ENCODE peak calls at places on chromosome 5, in seven cellular contexts. U, K, S, O, H, B and L are unnamed samples.

GRCh38 chr5:58985311-58985710 is 402.4 kb downstream of the RAB3C start:
- DNase-seq in H (no peak), B (no peak), S (no peak), U (no peak), O (no peak), K (no peak), L (no peak)

GRCh38 chr5:58127132-58127485 is 332.8 kb downstream of the PLK2 start:
- DNase-seq in U (no peak), O (no peak), B (no peak), S (no peak), H (no peak), K (no peak), L (no peak)

GRCh38 chr5:78638973-78639669 is 9.5 kb downstream of the LHFPL2 start:
- DNase-seq in K (no peak), B (no peak), H (no peak), S (no peak), U (no peak), O (no peak), L (no peak)

GRCh38 chr5:1137567-1138444 is 25.9 kb upstream of the SLC12A7 start:
- DNase-seq in K (peak), S (no peak), B (no peak), H (no peak), O (no peak), U (no peak), L (peak)

GRCh38 chr5:125575561-125576504 is 829.4 kb upstream of the ZNF608 start:
- DNase-seq in K (no peak), U (no peak), O (no peak), H (peak), B (no peak), S (peak), L (no peak)

GRCh38 chr5:96344678-96345612 is 88.1 kb downstream of the PCSK1 start:
- DNase-seq in O (peak), H (peak), U (peak), B (no peak), S (peak), K (no peak), L (peak)

GRCh38 chr5:13745508-13745907 is 199.0 kb downstream of the DNAH5 start:
- DNase-seq in U (peak), H (no peak), K (no peak), O (peak), B (no peak), S (no peak), L (no peak)

GRCh38 chr5:103369125-103370120 is 110.9 kb downstream of the MACIR start:
- DNase-seq in U (no peak), O (no peak), K (no peak), H (no peak), S (no peak), B (no peak), L (no peak)

GRCh38 chr5:96207420-96207819 is 225.6 kb downstream of the PCSK1 start:
- DNase-seq in K (no peak), O (no peak), S (no peak), B (no peak), U (no peak), H (no peak), L (no peak)

GRCh38 chr5:140003519-140003918 is 39.6 kb downstream of the NRG2 start:
- DNase-seq in S (no peak), B (no peak), U (no peak), K (no peak), H (no peak), O (no peak), L (no peak)

GRCh38 chr5:9348296-9348996 is 197.4 kb downstream of the SEMA5A start:
- DNase-seq in B (no peak), H (no peak), S (no peak), O (no peak), K (no peak), U (no peak), L (no peak)

GRCh38 chr5:96614110-96614691 is 48.0 kb upstream of the CAST start:
- DNase-seq in O (peak), U (peak), S (peak), K (no peak), H (peak), B (no peak), L (peak)

GRCh38 chr5:93188876-93189485 is 392.0 kb downstream of the NR2F1-AS1 start:
- DNase-seq in S (no peak), U (no peak), H (no peak), O (no peak), K (no peak), B (no peak), L (no peak)

GRCh38 chr5:131324311-131324710 is 60.5 kb downstream of the CDC42SE2 start:
- DNase-seq in B (no peak), K (no peak), O (no peak), H (no peak), U (no peak), S (no peak), L (no peak)

GRCh38 chr5:122182491-122182921 is 53.2 kb downstream of the ZNF474 start:
- DNase-seq in S (no peak), O (no peak), H (peak), B (peak), U (peak), K (no peak), L (no peak)

GRCh38 chr5:88806338-88806737 is 76.6 kb downstream of the MEF2C start:
- DNase-seq in B (no peak), U (no peak), H (no peak), K (no peak), S (no peak), O (no peak), L (no peak)

GRCh38 chr5:103249068-103249467 is 9.5 kb upstream of the MACIR start:
- DNase-seq in U (no peak), H (no peak), S (no peak), K (no peak), B (no peak), O (no peak), L (no peak)

GRCh38 chr5:13993926-13994325 is 49.4 kb upstream of the DNAH5 start:
- DNase-seq in H (no peak), O (no peak), B (no peak), S (no peak), U (no peak), K (no peak), L (no peak)

GRCh38 chr5:148393390-148393741 is 9.6 kb downstream of the FBXO38 start:
- DNase-seq in O (peak), U (no peak), S (no peak), H (no peak), K (no peak), B (no peak), L (no peak)

GRCh38 chr5:132557425-132557805 is 638 bp downstream of the RAD50 start:
- DNase-seq in B (no peak), K (no peak), H (peak), O (peak), S (peak), U (no peak), L (peak)

GRCh38 chr5:174618589-174618988 is 105.8 kb upstream of the MSX2 start:
- DNase-seq in H (no peak), K (no peak), O (no peak), U (no peak), B (no peak), S (no peak), L (no peak)

GRCh38 chr5:131664929-131665328 is 29.9 kb upstream of the RAPGEF6 start:
- DNase-seq in B (no peak), H (no peak), K (no peak), O (no peak), S (no peak), U (no peak), L (no peak)

GRCh38 chr5:3595102-3595961 is at the start of gene IRX1:
- DNase-seq in K (no peak), U (no peak), B (peak), H (peak), S (no peak), O (no peak), L (no peak)

GRCh38 chr5:30693326-30693725 is 500.2 kb upstream of the CDH6 start:
- DNase-seq in S (no peak), U (no peak), K (no peak), O (no peak), H (no peak), B (no peak), L (no peak)

DNA sequence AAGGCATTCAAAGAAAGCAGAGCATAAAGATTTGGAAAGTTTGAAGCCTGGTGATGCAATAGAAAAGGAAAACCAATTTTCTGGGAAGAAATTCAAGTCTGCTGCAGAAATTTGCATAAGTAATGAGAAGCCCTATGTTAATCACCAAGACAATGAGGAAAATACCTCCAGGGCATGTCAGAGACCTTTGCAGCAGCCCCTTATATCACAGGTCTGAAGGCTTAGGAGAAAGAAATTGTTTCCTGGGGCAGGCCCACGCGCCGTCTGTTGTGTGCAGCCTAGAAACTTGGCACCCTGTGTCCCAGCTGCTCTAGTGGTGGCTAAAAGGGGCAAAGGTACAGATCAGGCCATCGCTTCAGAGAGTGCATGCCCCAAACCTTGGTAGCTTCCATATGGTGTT is 495.3 kb upstream of the CDH6 start:
- DNase-seq in B (no peak), U (no peak), H (no peak), O (no peak), K (no peak), S (no peak), L (no peak)
- TF ChIP-seq CTCF in B (no peak), U (no peak), H (no peak), O (no peak), K (no peak), S (no peak), L (no peak)

DNA sequence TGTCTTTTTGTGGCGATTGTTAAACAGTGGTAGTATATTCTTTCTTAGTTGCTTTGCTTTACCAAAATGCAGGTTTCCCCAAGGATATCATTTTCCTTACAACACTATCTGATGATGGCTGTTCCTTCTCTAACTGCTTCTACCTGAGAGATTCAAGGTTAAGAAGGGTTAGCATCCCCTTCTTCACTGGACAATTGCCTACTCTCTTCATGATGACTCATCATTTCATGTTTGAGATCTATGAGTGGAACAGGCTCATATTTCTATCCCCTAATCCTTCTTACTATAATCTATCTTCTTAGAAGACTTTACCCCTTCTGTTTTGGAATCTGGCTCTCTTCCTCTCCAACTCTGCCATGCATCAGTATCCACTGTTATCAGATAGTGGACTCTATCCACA is 54.4 kb downstream of the NR3C1 start:
- DNase-seq in K (no peak), H (no peak), S (no peak), U (no peak), B (no peak), O (no peak), L (no peak)
- TF ChIP-seq CTCF in K (no peak), H (no peak), S (no peak), U (no peak), B (no peak), O (no peak), L (no peak)

GRCh38 chr5:179140293-179140692 is 80.1 kb downstream of the ZNF354C start:
- DNase-seq in K (no peak), H (no peak), O (no peak), S (no peak), B (no peak), U (no peak), L (no peak)

GRCh38 chr5:179141867-179142266 is 81.7 kb downstream of the ZNF354C start:
- DNase-seq in B (no peak), U (no peak), K (no peak), H (no peak), O (no peak), S (no peak), L (no peak)

GRCh38 chr5:179142434-179143198 is 82.4 kb downstream of the ZNF354C start:
- DNase-seq in U (no peak), S (no peak), B (no peak), H (no peak), K (no peak), O (no peak), L (peak)

GRCh38 chr5:179146277-179146676 is 86.1 kb downstream of the ZNF354C start:
- DNase-seq in B (no peak), H (no peak), K (no peak), S (no peak), U (no peak), O (no peak), L (peak)

DNA sequence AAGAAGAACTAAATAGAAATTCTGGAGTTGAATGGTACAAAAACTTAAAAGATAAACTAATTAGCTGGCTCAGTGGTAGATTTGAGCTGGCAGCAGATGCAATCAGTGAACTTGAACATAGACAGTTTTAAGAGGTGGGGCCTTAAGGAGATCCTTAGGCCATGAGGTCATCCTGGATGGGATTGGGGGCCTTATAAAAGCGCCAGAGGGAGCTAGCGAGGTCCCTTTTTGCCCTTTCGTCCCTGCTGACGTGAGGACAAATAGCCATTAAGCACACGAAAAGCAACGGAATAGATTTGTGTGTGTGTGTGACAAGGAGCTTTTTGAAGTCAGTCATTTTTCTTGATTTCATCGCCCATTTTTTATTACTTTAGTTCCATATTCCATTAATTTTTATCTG is 83.3 kb downstream of the ZNF354C start:
- DNase-seq in S (no peak), K (no peak), B (no peak), H (peak), O (peak), U (no peak), L (no peak)
- TF ChIP-seq CTCF in S (peak), K (no peak), B (no peak), H (peak), O (no peak), U (no peak), L (no peak)

GRCh38 chr5:143119301-143119769 is 284.2 kb downstream of the NR3C1 start:
- DNase-seq in H (no peak), U (no peak), S (no peak), B (no peak), O (no peak), K (no peak), L (no peak)

GRCh38 chr5:143119881-143120341 is 283.6 kb downstream of the NR3C1 start:
- DNase-seq in O (no peak), S (no peak), H (no peak), K (no peak), U (no peak), B (no peak), L (no peak)

GRCh38 chr5:143117821-143118220 is 285.7 kb downstream of the NR3C1 start:
- DNase-seq in S (no peak), K (no peak), U (no peak), B (no peak), H (no peak), O (no peak), L (no peak)

GRCh38 chr5:143116817-143117216 is 286.7 kb downstream of the NR3C1 start:
- DNase-seq in H (no peak), S (no peak), B (no peak), O (no peak), K (no peak), U (no peak), L (no peak)

GRCh38 chr5:143118222-143118621 is 285.3 kb downstream of the NR3C1 start:
- DNase-seq in B (no peak), O (no peak), S (no peak), U (no peak), K (no peak), H (no peak), L (peak)
- TF ChIP-seq CTCF in B (no peak), O (no peak), S (no peak), U (no peak), K (no peak), H (no peak), L (no peak)